ENCODE peak calls at places on chromosome 1, in seven cellular contexts. One of them, this sample, is unnamed.

GRCh38 chr1:207647966-207648906 is 3.3 kb downstream of the CR1L start:
- DNase-seq in heart right ventricle: no peak
- DNase-seq in right atrium auricular region: no peak
- DNase-seq in OCI-LY7: no peak
- DNase-seq in ascending aorta: no peak
- DNase-seq in upper lobe of right lung: no peak
- DNase-seq in heart left ventricle: no peak
- DNase-seq in this sample: no peak

GRCh38 chr1:96157101-96157500 is 564.5 kb upstream of the PTBP2 start:
- DNase-seq in heart right ventricle: no peak
- DNase-seq in right atrium auricular region: no peak
- DNase-seq in OCI-LY7: no peak
- DNase-seq in ascending aorta: no peak
- DNase-seq in upper lobe of right lung: no peak
- DNase-seq in heart left ventricle: no peak
- DNase-seq in this sample: no peak

GRCh38 chr1:107782192-107782845 is 182.7 kb downstream of the VAV3 start:
- DNase-seq in heart right ventricle: no peak
- DNase-seq in right atrium auricular region: no peak
- DNase-seq in OCI-LY7: peak; percentile 75
- DNase-seq in ascending aorta: no peak
- DNase-seq in upper lobe of right lung: no peak
- DNase-seq in heart left ventricle: no peak
- DNase-seq in this sample: no peak

GRCh38 chr1:47468759-47469404 is 31.0 kb downstream of the FOXD2 start:
- DNase-seq in heart right ventricle: no peak
- DNase-seq in right atrium auricular region: no peak
- DNase-seq in OCI-LY7: no peak
- DNase-seq in ascending aorta: no peak
- DNase-seq in upper lobe of right lung: no peak
- DNase-seq in heart left ventricle: no peak
- DNase-seq in this sample: no peak

GRCh38 chr1:75614455-75615379 is 3.8 kb upstream of the SLC44A5 start:
- DNase-seq in heart right ventricle: peak; percentile 39
- DNase-seq in right atrium auricular region: peak; percentile 62
- DNase-seq in OCI-LY7: no peak
- DNase-seq in ascending aorta: no peak
- DNase-seq in upper lobe of right lung: peak; percentile 65
- DNase-seq in heart left ventricle: peak; percentile 71
- DNase-seq in this sample: no peak

GRCh38 chr1:52554267-52554640 is 1.4 kb upstream of the TUT4 start:
- DNase-seq in heart right ventricle: no peak
- DNase-seq in right atrium auricular region: no peak
- DNase-seq in OCI-LY7: no peak
- DNase-seq in ascending aorta: no peak
- DNase-seq in upper lobe of right lung: no peak
- DNase-seq in heart left ventricle: no peak
- DNase-seq in this sample: no peak

GRCh38 chr1:10718083-10718415 is 78.4 kb downstream of the CASZ1 start:
- DNase-seq in heart right ventricle: no peak
- DNase-seq in right atrium auricular region: no peak
- DNase-seq in OCI-LY7: no peak
- DNase-seq in ascending aorta: no peak
- DNase-seq in upper lobe of right lung: no peak
- DNase-seq in heart left ventricle: no peak
- DNase-seq in this sample: no peak

GRCh38 chr1:7975212-7975865 is 13.8 kb downstream of the PARK7 start:
- DNase-seq in heart right ventricle: peak; percentile 60
- DNase-seq in right atrium auricular region: peak; percentile 70
- DNase-seq in OCI-LY7: peak; percentile 54
- DNase-seq in ascending aorta: peak; percentile 78
- DNase-seq in upper lobe of right lung: peak; percentile 74
- DNase-seq in heart left ventricle: no peak
- DNase-seq in this sample: peak; percentile 81

GRCh38 chr1:245444181-245444580 is 289.4 kb downstream of the KIF26B start:
- DNase-seq in heart right ventricle: no peak
- DNase-seq in right atrium auricular region: no peak
- DNase-seq in OCI-LY7: no peak
- DNase-seq in ascending aorta: no peak
- DNase-seq in upper lobe of right lung: no peak
- DNase-seq in heart left ventricle: no peak
- DNase-seq in this sample: no peak

GRCh38 chr1:228149341-228150020 is at the start of gene GJC2:
- DNase-seq in heart right ventricle: peak; percentile 69
- DNase-seq in right atrium auricular region: no peak
- DNase-seq in OCI-LY7: peak; percentile 55
- DNase-seq in ascending aorta: no peak
- DNase-seq in upper lobe of right lung: peak; percentile 63
- DNase-seq in heart left ventricle: peak; percentile 76
- DNase-seq in this sample: no peak

GRCh38 chr1:182392045-182393028 is 747 bp upstream of the GLUL start:
- DNase-seq in heart right ventricle: peak; percentile 74
- DNase-seq in right atrium auricular region: peak; percentile 62
- DNase-seq in OCI-LY7: no peak
- DNase-seq in ascending aorta: peak; percentile 79
- DNase-seq in upper lobe of right lung: peak; percentile 83
- DNase-seq in heart left ventricle: peak; percentile 87
- DNase-seq in this sample: no peak

GRCh38 chr1:240765732-240766363 is 153.9 kb upstream of the GREM2 start:
- DNase-seq in heart right ventricle: no peak
- DNase-seq in right atrium auricular region: no peak
- DNase-seq in OCI-LY7: no peak
- DNase-seq in ascending aorta: no peak
- DNase-seq in upper lobe of right lung: no peak
- DNase-seq in heart left ventricle: no peak
- DNase-seq in this sample: no peak

GRCh38 chr1:60727553-60727952 is 354.8 kb upstream of the NFIA start:
- DNase-seq in heart right ventricle: no peak
- DNase-seq in right atrium auricular region: no peak
- DNase-seq in OCI-LY7: no peak
- DNase-seq in ascending aorta: no peak
- DNase-seq in upper lobe of right lung: no peak
- DNase-seq in heart left ventricle: no peak
- DNase-seq in this sample: no peak

GRCh38 chr1:95562230-95562629 is 328.2 kb downstream of the RWDD3 start:
- DNase-seq in heart right ventricle: no peak
- DNase-seq in right atrium auricular region: no peak
- DNase-seq in OCI-LY7: no peak
- DNase-seq in ascending aorta: no peak
- DNase-seq in upper lobe of right lung: no peak
- DNase-seq in heart left ventricle: no peak
- DNase-seq in this sample: no peak

GRCh38 chr1:197914510-197914909 is 2.7 kb upstream of the LHX9 start:
- DNase-seq in heart right ventricle: no peak
- DNase-seq in right atrium auricular region: no peak
- DNase-seq in OCI-LY7: no peak
- DNase-seq in ascending aorta: no peak
- DNase-seq in upper lobe of right lung: no peak
- DNase-seq in heart left ventricle: no peak
- DNase-seq in this sample: no peak

GRCh38 chr1:117339866-117340357 is 27.3 kb upstream of the MAN1A2 start:
- DNase-seq in heart right ventricle: no peak
- DNase-seq in right atrium auricular region: no peak
- DNase-seq in OCI-LY7: peak; percentile 17
- DNase-seq in ascending aorta: no peak
- DNase-seq in upper lobe of right lung: no peak
- DNase-seq in heart left ventricle: no peak
- DNase-seq in this sample: no peak

GRCh38 chr1:13593511-13594131 is 10.0 kb downstream of the PDPN start:
- DNase-seq in heart right ventricle: no peak
- DNase-seq in right atrium auricular region: peak; percentile 69
- DNase-seq in OCI-LY7: no peak
- DNase-seq in ascending aorta: peak; percentile 77
- DNase-seq in upper lobe of right lung: no peak
- DNase-seq in heart left ventricle: no peak
- DNase-seq in this sample: no peak

GRCh38 chr1:214549604-214550338 is 1.6 kb downstream of the PTPN14 start:
- DNase-seq in heart right ventricle: no peak
- DNase-seq in right atrium auricular region: no peak
- DNase-seq in OCI-LY7: no peak
- DNase-seq in ascending aorta: no peak
- DNase-seq in upper lobe of right lung: no peak
- DNase-seq in heart left ventricle: no peak
- DNase-seq in this sample: no peak

GRCh38 chr1:4601986-4602385 is 52.4 kb upstream of the AJAP1 start:
- DNase-seq in heart right ventricle: no peak
- DNase-seq in right atrium auricular region: no peak
- DNase-seq in OCI-LY7: no peak
- DNase-seq in ascending aorta: no peak
- DNase-seq in upper lobe of right lung: no peak
- DNase-seq in heart left ventricle: no peak
- DNase-seq in this sample: peak; percentile 56

GRCh38 chr1:39297534-39297933 is 93.0 kb downstream of the MACF1 start:
- DNase-seq in heart right ventricle: no peak
- DNase-seq in right atrium auricular region: no peak
- DNase-seq in OCI-LY7: no peak
- DNase-seq in ascending aorta: no peak
- DNase-seq in upper lobe of right lung: no peak
- DNase-seq in heart left ventricle: no peak
- DNase-seq in this sample: no peak

GRCh38 chr1:28508435-28508754 is 2.6 kb downstream of the RCC1 start:
- DNase-seq in heart right ventricle: no peak
- DNase-seq in right atrium auricular region: no peak
- DNase-seq in OCI-LY7: peak; percentile 10
- DNase-seq in ascending aorta: no peak
- DNase-seq in upper lobe of right lung: no peak
- DNase-seq in heart left ventricle: no peak
- DNase-seq in this sample: no peak

DNA sequence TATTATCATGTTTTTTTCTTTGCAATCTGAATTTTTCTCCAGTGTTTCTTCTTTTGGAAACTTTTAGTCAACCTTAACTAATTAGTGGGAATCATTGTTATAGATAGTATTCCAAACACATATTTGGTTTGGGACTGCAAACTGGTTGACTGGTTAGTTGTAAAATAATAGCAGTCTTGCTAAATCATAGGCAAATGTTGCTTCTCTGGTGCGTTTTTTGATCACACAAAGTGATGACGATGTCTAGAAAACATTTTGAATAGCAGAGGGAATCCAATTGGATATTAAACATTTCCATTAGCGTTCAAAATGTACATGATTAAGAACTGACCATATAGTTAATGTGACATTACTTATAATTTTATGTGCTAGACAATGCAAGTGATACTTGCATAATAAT is 4.5 kb downstream of the DNAJB4 start:
- DNase-seq in heart right ventricle: no peak
- DNase-seq in right atrium auricular region: no peak
- DNase-seq in OCI-LY7: no peak
- DNase-seq in ascending aorta: no peak
- DNase-seq in upper lobe of right lung: no peak
- DNase-seq in heart left ventricle: no peak
- DNase-seq in this sample: no peak
- TF ChIP-seq CTCF in heart right ventricle: no peak
- TF ChIP-seq CTCF in right atrium auricular region: no peak
- TF ChIP-seq CTCF in OCI-LY7: no peak
- TF ChIP-seq CTCF in ascending aorta: no peak
- TF ChIP-seq CTCF in upper lobe of right lung: no peak
- TF ChIP-seq CTCF in heart left ventricle: no peak
- TF ChIP-seq CTCF in this sample: no peak

GRCh38 chr1:166884040-166884642 is 8.1 kb upstream of the TADA1 start:
- DNase-seq in heart right ventricle: peak; percentile 49
- DNase-seq in right atrium auricular region: no peak
- DNase-seq in OCI-LY7: no peak
- DNase-seq in ascending aorta: peak; percentile 67
- DNase-seq in upper lobe of right lung: peak; percentile 70
- DNase-seq in heart left ventricle: peak; percentile 73
- DNase-seq in this sample: no peak
- H3K4me3 ChIP-seq in heart right ventricle: no peak overlapping the region
- H3K4me3 ChIP-seq in right atrium auricular region: peak overlapping the region; percentile 30
- H3K4me3 ChIP-seq in OCI-LY7: no peak overlapping the region
- H3K4me3 ChIP-seq in ascending aorta: no peak overlapping the region
- H3K4me3 ChIP-seq in upper lobe of right lung: no peak overlapping the region
- H3K4me3 ChIP-seq in heart left ventricle: no peak overlapping the region
- H3K4me3 ChIP-seq in this sample: peak overlapping the region; percentile 47

GRCh38 chr1:170664283-170664827 is 424 bp downstream of the PRRX1 start:
- DNase-seq in heart right ventricle: peak; percentile 47
- DNase-seq in right atrium auricular region: no peak
- DNase-seq in OCI-LY7: no peak
- DNase-seq in ascending aorta: no peak
- DNase-seq in upper lobe of right lung: no peak
- DNase-seq in heart left ventricle: peak; percentile 73
- DNase-seq in this sample: no peak
- H3K27ac ChIP-seq in heart right ventricle: peak overlapping the region; percentile 92
- H3K27ac ChIP-seq in right atrium auricular region: peak overlapping the region; percentile 89
- H3K27ac ChIP-seq in OCI-LY7: no peak overlapping the region
- H3K27ac ChIP-seq in ascending aorta: peak overlapping the region; percentile 82
- H3K27ac ChIP-seq in upper lobe of right lung: peak overlapping the region; percentile 73
- H3K27ac ChIP-seq in heart left ventricle: peak overlapping the region; percentile 79
- H3K27ac ChIP-seq in this sample: peak overlapping the region; percentile 90

DNA sequence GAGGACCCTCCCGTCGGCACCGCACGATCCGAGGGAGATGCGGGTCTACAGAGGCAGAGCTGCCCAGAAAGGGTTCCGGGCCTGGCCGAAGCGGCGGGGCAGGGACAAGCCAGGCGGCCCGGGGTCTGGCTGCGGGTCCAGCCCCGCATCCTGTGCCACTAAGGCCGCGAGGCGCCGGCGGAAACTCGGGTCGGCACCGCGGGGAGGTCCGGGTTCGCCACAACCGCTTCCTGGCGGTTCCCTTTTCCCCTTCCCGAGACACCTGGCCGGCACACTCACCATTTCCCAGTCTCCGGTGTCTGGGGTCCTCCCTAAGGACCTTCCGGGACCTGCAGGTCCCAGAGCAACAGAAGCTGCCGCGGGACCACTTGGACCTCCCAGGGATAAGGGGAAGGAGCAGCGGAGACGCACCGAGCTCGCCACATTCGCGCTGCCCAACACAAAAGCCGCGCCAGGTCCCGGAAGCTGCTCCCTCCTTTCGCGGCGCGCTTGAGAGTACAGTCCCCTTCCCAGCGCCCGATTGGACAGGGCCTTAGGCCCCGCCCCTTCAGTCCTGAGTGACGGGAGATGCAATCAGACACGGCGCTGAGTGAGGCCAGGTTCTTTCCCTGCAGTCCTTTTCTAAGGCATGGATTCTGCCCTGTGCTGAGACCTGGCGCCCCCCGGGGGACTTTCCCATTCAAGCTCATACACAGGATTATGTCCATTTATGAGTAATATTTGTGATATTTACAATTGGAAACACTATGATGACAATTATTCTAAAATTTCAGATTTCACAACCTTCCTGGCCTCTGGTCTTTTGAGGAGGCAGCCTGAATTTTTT is at the start of gene ZNF670:
- DNase-seq in heart right ventricle: peak; percentile 94
- DNase-seq in right atrium auricular region: peak; percentile 98
- DNase-seq in OCI-LY7: peak; percentile 97
- DNase-seq in ascending aorta: peak; percentile 98
- DNase-seq in upper lobe of right lung: peak; percentile 97
- DNase-seq in heart left ventricle: peak; percentile 96
- DNase-seq in this sample: peak; percentile 96
- TF ChIP-seq CTCF in heart right ventricle: no peak
- TF ChIP-seq CTCF in right atrium auricular region: no peak
- TF ChIP-seq CTCF in OCI-LY7: peak; percentile 65
- TF ChIP-seq CTCF in ascending aorta: no peak
- TF ChIP-seq CTCF in upper lobe of right lung: no peak
- TF ChIP-seq CTCF in heart left ventricle: no peak
- TF ChIP-seq CTCF in this sample: no peak

This sample was measured in coronary artery.